ENCODE peak calls at places on chromosomes 3 and 15, in seven cellular contexts. A, Z, U, F, L, V and S are unnamed samples.

GRCh38 chr15:51121118-51121517 is 26.4 kb upstream of the TNFAIP8L3 start:
- DNase-seq in F (no peak), U (peak), Z (peak), L (no peak), A (peak), V (peak), S (no peak)

GRCh38 chr15:73538563-73539211 is 94.5 kb downstream of the NPTN start:
- DNase-seq in F (no peak), Z (no peak), A (no peak), V (no peak), L (no peak), U (no peak), S (no peak)

GRCh38 chr3:101310580-101311375 is 9.6 kb downstream of the IMPG2 start:
- DNase-seq in V (no peak), U (peak), F (no peak), Z (peak), L (no peak), A (peak), S (peak)

GRCh38 chr15:63504979-63505841 is 817 bp downstream of the USP3 start:
- DNase-seq in F (no peak), V (peak), A (no peak), U (peak), L (peak), Z (peak), S (peak)

GRCh38 chr3:123655400-123655799 is 70.5 kb upstream of the HACD2 start:
- DNase-seq in U (peak), V (no peak), F (no peak), A (no peak), L (no peak), Z (no peak), S (peak)

GRCh38 chr15:40087991-40088928 is 20.4 kb downstream of the BMF start:
- DNase-seq in F (no peak), L (peak), Z (no peak), V (peak), U (peak), A (no peak), S (peak)

GRCh38 chr15:60065951-60066350 is 61.8 kb downstream of the FOXB1 start:
- DNase-seq in Z (no peak), F (no peak), U (peak), L (no peak), A (no peak), V (no peak), S (no peak)

GRCh38 chr3:117885046-117885445 is 1149.6 kb downstream of the IGSF11 start:
- DNase-seq in V (no peak), F (no peak), U (peak), Z (no peak), A (no peak), L (no peak), S (no peak)

GRCh38 chr3:11810276-11810675 is 36.4 kb downstream of the TAMM41 start:
- DNase-seq in U (peak), V (no peak), L (no peak), Z (peak), F (no peak), A (peak), S (no peak)

GRCh38 chr3:99647081-99647480 is 8.7 kb downstream of the COL8A1 start:
- DNase-seq in F (no peak), L (no peak), Z (peak), U (peak), V (no peak), A (no peak), S (no peak)

GRCh38 chr15:58521293-58521991 is 89.7 kb downstream of the LIPC start:
- DNase-seq in F (no peak), Z (peak), U (peak), V (peak), A (no peak), L (peak), S (no peak)

GRCh38 chr3:107425033-107425432 is 47.8 kb downstream of the CCDC54 start:
- DNase-seq in U (no peak), Z (no peak), V (no peak), L (no peak), A (no peak), F (no peak), S (no peak)

GRCh38 chr15:80182611-80183210 is 29.9 kb downstream of the FAH start:
- DNase-seq in V (no peak), L (no peak), F (no peak), A (peak), U (peak), Z (peak), S (no peak)

GRCh38 chr3:168094580-168094876 is 1.2 kb downstream of the GOLIM4 start:
- DNase-seq in F (no peak), V (no peak), Z (no peak), A (no peak), L (no peak), U (no peak), S (no peak)

GRCh38 chr15:44157679-44158078 is 37.4 kb downstream of the FRMD5 start:
- DNase-seq in A (peak), L (no peak), U (peak), F (no peak), Z (peak), V (no peak), S (no peak)

GRCh38 chr15:74866090-74866489 is 7.1 kb downstream of the SCAMP2 start:
- DNase-seq in F (no peak), L (no peak), U (peak), Z (peak), A (no peak), V (no peak), S (no peak)

GRCh38 chr3:194967126-194968117 is 281.7 kb downstream of the FAM43A start:
- DNase-seq in Z (no peak), V (no peak), A (no peak), L (no peak), U (peak), F (no peak), S (peak)

GRCh38 chr15:96549136-96549535 is 218.6 kb downstream of the NR2F2 start:
- DNase-seq in A (no peak), V (no peak), F (no peak), L (no peak), U (no peak), Z (no peak), S (no peak)

GRCh38 chr3:152151216-152151874 is 117.4 kb upstream of the MBNL1 start:
- DNase-seq in F (no peak), V (no peak), L (no peak), Z (no peak), U (no peak), A (no peak), S (no peak)

GRCh38 chr3:23264413-23264812 is 61.3 kb downstream of the UBE2E2 start:
- DNase-seq in A (peak), Z (peak), F (no peak), V (no peak), L (no peak), U (peak), S (no peak)

GRCh38 chr3:88263417-88264116 is 113.8 kb downstream of the C3orf38 start:
- DNase-seq in U (no peak), A (no peak), V (no peak), L (no peak), F (no peak), Z (no peak), S (no peak)

GRCh38 chr15:63981596-63982320 is 64.5 kb downstream of the DAPK2 start:
- DNase-seq in L (no peak), V (no peak), F (no peak), U (no peak), Z (no peak), A (no peak), S (no peak)

GRCh38 chr3:108620250-108620649 is 30.7 kb downstream of the DZIP3 start:
- DNase-seq in Z (no peak), L (no peak), A (no peak), V (no peak), F (no peak), U (no peak), S (no peak)

GRCh38 chr3:133570139-133570936 is 3.1 kb upstream of the CDV3 start:
- DNase-seq in F (no peak), U (peak), A (peak), V (no peak), Z (peak), L (no peak), S (no peak)

GRCh38 chr3:123936400-123936799 is 24.6 kb downstream of the CCDC14 start:
- DNase-seq in F (no peak), U (no peak), V (no peak), A (no peak), L (no peak), Z (no peak), S (no peak)

GRCh38 chr3:5292512-5292911 is 105.0 kb downstream of the EDEM1 start:
- DNase-seq in Z (no peak), V (no peak), A (no peak), U (no peak), L (no peak), F (no peak), S (no peak)

GRCh38 chr3:25380222-25380739 is 47.8 kb upstream of the RARB start:
- DNase-seq in V (no peak), L (no peak), F (no peak), Z (no peak), U (peak), A (no peak), S (no peak)

GRCh38 chr3:4930501-4930900 is 48.7 kb upstream of the BHLHE40 start:
- DNase-seq in U (no peak), L (no peak), F (no peak), A (no peak), Z (no peak), V (no peak), S (no peak)

GRCh38 chr3:15292765-15293522 is 39.4 kb downstream of the SH3BP5 start:
- DNase-seq in Z (no peak), V (peak), F (no peak), U (peak), L (peak), A (no peak), S (peak)

GRCh38 chr3:39000008-39000450 is 51.7 kb downstream of the SCN11A start:
- DNase-seq in V (no peak), F (no peak), A (peak), L (no peak), Z (no peak), U (peak), S (no peak)

GRCh38 chr3:30347679-30348216 is 258.7 kb upstream of the TGFBR2 start:
- DNase-seq in Z (peak), F (no peak), U (peak), L (no peak), A (no peak), V (no peak), S (no peak)

GRCh38 chr15:59290311-59291213 is 82.1 kb downstream of the MYO1E start:
- DNase-seq in V (no peak), L (no peak), F (no peak), U (no peak), Z (no peak), A (no peak), S (no peak)

GRCh38 chr15:96254168-96254567 is 76.3 kb upstream of the NR2F2 start:
- DNase-seq in Z (no peak), F (no peak), A (no peak), U (no peak), L (no peak), V (no peak), S (no peak)

GRCh38 chr3:63809607-63810006 is 9.5 kb upstream of the C3orf49 start:
- DNase-seq in F (no peak), Z (no peak), A (no peak), U (no peak), V (no peak), L (no peak), S (no peak)

GRCh38 chr3:177686671-177687070 is 489.4 kb upstream of the TBL1XR1 start:
- DNase-seq in Z (no peak), V (no peak), F (no peak), L (no peak), A (no peak), U (no peak), S (no peak)

GRCh38 chr3:14598143-14598569 is 53.4 kb upstream of the CCDC174 start:
- DNase-seq in V (no peak), Z (peak), F (peak), U (peak), L (no peak), A (peak), S (no peak)

GRCh38 chr15:87660494-87661129 is 595.9 kb downstream of the NTRK3 start:
- DNase-seq in Z (no peak), U (no peak), F (no peak), V (no peak), A (no peak), L (no peak), S (no peak)
- TF ChIP-seq CTCF in Z (no peak), U (no peak), F (no peak), V (no peak), A (peak), L (peak), S (no peak)

DNA sequence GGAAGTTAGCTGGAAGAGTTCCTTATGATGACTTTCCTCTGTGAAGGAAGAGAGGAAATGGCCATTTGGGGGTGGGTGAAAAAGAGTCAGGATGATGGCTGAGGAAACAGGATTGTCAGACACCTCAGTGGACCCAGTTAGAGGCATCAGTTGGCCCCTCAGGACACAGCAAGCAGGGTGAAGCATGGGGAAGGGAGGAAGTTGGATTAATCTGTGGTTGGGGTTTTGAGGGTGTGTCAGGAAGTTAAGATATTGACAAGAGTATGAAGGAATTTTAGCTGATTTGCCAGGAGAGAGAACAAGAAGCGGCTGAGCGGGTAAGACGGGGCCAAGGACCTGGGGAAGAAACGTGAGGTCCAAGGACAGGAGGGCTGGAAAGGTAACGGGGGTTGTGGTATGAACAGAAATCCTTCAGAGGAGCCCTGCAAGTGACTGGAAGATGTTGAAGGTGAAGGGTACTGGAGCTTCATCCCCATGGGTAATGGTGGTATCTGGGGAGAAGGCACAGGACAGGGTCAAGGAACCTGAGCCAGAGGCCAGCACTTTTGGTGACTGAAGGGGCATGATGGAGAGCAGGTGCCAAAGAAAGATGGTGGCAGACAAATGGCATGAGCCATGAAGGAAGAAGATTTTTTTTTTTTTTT is 2.7 kb downstream of the UQCC5 start:
- DNase-seq in F (no peak), L (no peak), U (no peak), A (no peak), V (no peak), Z (no peak), S (no peak)
- H3K4me3 ChIP-seq in F (peak), L (peak), U (no peak), A (no peak), V (no peak), Z (no peak), S (no peak)

GRCh38 chr15:71804226-71804625 is 6.1 kb upstream of the NR2E3 start:
- DNase-seq in L (no peak), U (no peak), A (no peak), Z (no peak), V (no peak), F (no peak), S (no peak)

GRCh38 chr15:71801935-71802655 is 8.3 kb upstream of the NR2E3 start:
- DNase-seq in L (no peak), A (no peak), V (no peak), Z (no peak), F (no peak), U (no peak), S (no peak)

GRCh38 chr15:71800835-71801745 is 9.3 kb upstream of the NR2E3 start:
- DNase-seq in A (peak), Z (peak), V (no peak), U (peak), F (no peak), L (no peak), S (no peak)

GRCh38 chr15:71804695-71805470 is 5.5 kb upstream of the NR2E3 start:
- DNase-seq in L (no peak), F (no peak), U (no peak), Z (no peak), A (no peak), V (no peak), S (no peak)

GRCh38 chr15:71802770-71803169 is 7.6 kb upstream of the NR2E3 start:
- DNase-seq in F (no peak), Z (no peak), L (no peak), V (no peak), U (no peak), A (no peak), S (no peak)
- TF ChIP-seq CTCF in F (no peak), Z (peak), L (no peak), V (no peak), U (peak), A (peak), S (no peak)

DNA sequence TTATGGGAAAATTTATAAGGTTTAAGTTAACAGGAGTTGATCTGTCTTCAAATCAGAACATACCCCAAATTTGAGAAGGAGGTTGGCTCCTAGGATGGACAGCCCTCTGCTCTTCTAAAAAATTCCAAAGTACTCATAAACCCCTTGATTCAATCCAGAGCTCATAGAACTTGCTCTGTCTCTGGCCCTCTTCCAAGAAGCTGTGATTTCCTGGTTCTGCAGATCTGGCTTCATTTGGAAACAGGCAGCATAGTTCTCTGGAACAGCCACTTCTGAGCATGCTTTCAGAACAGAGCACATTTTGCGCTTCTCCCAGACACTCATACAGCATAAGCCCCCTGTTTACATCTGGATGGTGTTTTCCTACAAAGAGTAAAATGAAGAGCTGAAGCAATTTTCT is 96.7 kb downstream of the KBTBD8 start:
- DNase-seq in A (no peak), L (no peak), Z (no peak), F (no peak), V (no peak), U (peak), S (peak)
- H3K4me3 ChIP-seq in A (no peak), L (no peak), Z (no peak), F (no peak), V (no peak), U (no peak), S (no peak)

GRCh38 chr15:28984421-28985375 is 98.9 kb downstream of the APBA2 start:
- DNase-seq in A (no peak), L (no peak), U (peak), V (peak), Z (peak), F (no peak), S (no peak)

GRCh38 chr15:28985691-28986090 is 99.9 kb downstream of the APBA2 start:
- DNase-seq in Z (no peak), V (no peak), A (no peak), U (no peak), L (no peak), F (no peak), S (no peak)

GRCh38 chr15:28981921-28982320 is 96.1 kb downstream of the APBA2 start:
- DNase-seq in F (no peak), A (no peak), L (no peak), V (no peak), Z (no peak), U (no peak), S (no peak)

GRCh38 chr15:28982886-28983285 is 97.1 kb downstream of the APBA2 start:
- DNase-seq in Z (no peak), V (no peak), A (no peak), U (no peak), L (no peak), F (no peak), S (no peak)

GRCh38 chr15:28983432-28984311 is 97.9 kb downstream of the APBA2 start:
- DNase-seq in V (no peak), A (no peak), F (no peak), L (no peak), U (no peak), Z (no peak), S (no peak)
- TF ChIP-seq CTCF in V (no peak), A (peak), F (no peak), L (no peak), U (no peak), Z (peak), S (no peak)

DNA sequence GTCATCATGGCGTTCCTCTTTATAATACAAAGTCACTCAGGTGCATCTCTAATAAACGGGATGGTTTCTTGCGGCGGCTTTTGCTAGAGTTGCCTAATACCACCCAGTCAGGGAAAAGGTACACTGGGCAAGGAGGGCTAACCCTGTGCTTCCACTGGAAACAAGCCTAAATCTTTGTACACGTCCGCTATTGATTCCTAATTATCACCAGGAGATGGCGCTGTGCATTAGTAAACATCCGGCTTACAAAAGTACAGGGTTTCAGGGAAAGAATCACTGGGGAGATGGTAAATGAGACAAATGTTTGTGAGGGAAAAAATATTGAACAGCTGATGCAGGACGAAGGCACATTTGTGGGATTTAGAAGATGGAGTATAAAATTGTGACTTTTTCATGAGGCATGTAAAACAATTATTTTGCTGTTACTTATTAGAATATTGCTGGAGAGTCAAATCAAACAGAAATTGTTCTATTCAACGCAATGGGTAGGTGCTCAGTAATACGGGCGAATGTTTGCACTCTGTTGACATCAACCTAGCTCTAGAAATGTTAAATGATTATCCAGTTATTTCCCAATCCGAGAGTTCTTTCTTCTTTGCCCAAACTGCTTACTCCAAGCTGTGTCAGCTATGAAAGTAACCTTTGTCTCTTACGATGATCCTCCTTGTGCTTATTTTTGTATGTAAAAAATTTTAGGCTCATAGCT is 50.6 kb downstream of the GMNC start:
- DNase-seq in L (no peak), F (no peak), U (peak), Z (peak), V (peak), A (peak), S (no peak)
- H3K4me3 ChIP-seq in L (no peak), F (no peak), U (no peak), Z (peak), V (no peak), A (no peak), S (no peak)

GRCh38 chr3:183487896-183488295 is 59.5 kb upstream of the MCF2L2 start:
- DNase-seq in U (no peak), L (no peak), A (no peak), F (no peak), V (no peak), Z (no peak), S (no peak)

GRCh38 chr3:183485093-183485492 is 56.7 kb upstream of the MCF2L2 start:
- DNase-seq in Z (no peak), F (no peak), U (no peak), L (no peak), V (no peak), A (no peak), S (no peak)

GRCh38 chr3:183485585-183485984 is 57.2 kb upstream of the MCF2L2 start:
- DNase-seq in Z (no peak), U (no peak), L (no peak), F (no peak), A (no peak), V (no peak), S (no peak)

GRCh38 chr3:183487046-183487445 is 58.6 kb upstream of the MCF2L2 start:
- DNase-seq in L (no peak), F (no peak), A (no peak), U (no peak), Z (no peak), V (no peak), S (no peak)

GRCh38 chr3:183486472-183486871 is 58.1 kb upstream of the MCF2L2 start:
- DNase-seq in A (no peak), V (no peak), F (no peak), Z (no peak), L (no peak), U (no peak), S (no peak)
- TF ChIP-seq CTCF in A (no peak), V (no peak), F (no peak), Z (no peak), L (no peak), U (no peak), S (no peak)